ENCODE peak calls at places on chromosomes 2 and 18, in six cellular contexts. P is dorsolateral prefrontal cortex, J is epithelial cell of esophagus, N is fibroblast of mammary gland, Y is lower leg skin, A is kidney epithelial cell. E is an unnamed sample.
A peak's percentile ranks its signal among the peaks of the same experiment; 100 is the strongest.

GRCh38 chr2:191976436-191976835 is 129.5 kb upstream of the CAVIN2 start:
- DNase-seq in P (no peak), J (no peak), N (peak; percentile 73), Y (no peak), A (peak; percentile 57), E (no peak)

GRCh38 chr2:47072018-47072691 is 83.0 kb downstream of the STPG4 start:
- DNase-seq in P (peak; percentile 93), J (no peak), N (peak; percentile 99), Y (peak; percentile 71), A (peak; percentile 70), E (no peak)

GRCh38 chr2:168457177-168457905 is 1.3 kb downstream of the CERS6 start:
- DNase-seq in P (no peak), J (peak; percentile 24), N (no peak), Y (no peak), A (no peak), E (no peak)

GRCh38 chr2:39405364-39405763 is 31.7 kb downstream of the MAP4K3 start:
- DNase-seq in P (no peak), J (peak; percentile 98), N (no peak), Y (no peak), A (no peak), E (no peak)

GRCh38 chr2:203972066-203972465 is 35.5 kb downstream of the ICOS start:
- DNase-seq in P (no peak), J (no peak), N (no peak), Y (no peak), A (no peak), E (no peak)

GRCh38 chr18:69705987-69706386 is 241.7 kb downstream of the CD226 start:
- DNase-seq in P (no peak), J (peak; percentile 2), N (no peak), Y (no peak), A (no peak), E (no peak)

GRCh38 chr2:99471635-99472326 is 18.0 kb downstream of the REV1 start:
- DNase-seq in P (no peak), J (peak; percentile 92), N (no peak), Y (no peak), A (no peak), E (no peak)

GRCh38 chr2:68464651-68465050 is 2.4 kb downstream of the FBXO48 start:
- DNase-seq in P (no peak), J (no peak), N (no peak), Y (no peak), A (no peak), E (no peak)

GRCh38 chr18:49725809-49726514 is 87.4 kb downstream of the ACAA2 start:
- DNase-seq in P (no peak), J (peak; percentile 64), N (peak; percentile 100), Y (peak; percentile 50), A (peak; percentile 89), E (peak; percentile 93)

GRCh38 chr2:101140978-101141655 is 10.1 kb downstream of the TBC1D8 start:
- DNase-seq in P (no peak), J (peak; percentile 78), N (peak; percentile 45), Y (no peak), A (no peak), E (no peak)

GRCh38 chr18:5895886-5896740 is 791 bp upstream of the TMEM200C start:
- DNase-seq in P (peak; percentile 21), J (no peak), N (no peak), Y (no peak), A (no peak), E (no peak)

GRCh38 chr2:59732861-59733603 is 820.4 kb downstream of the BCL11A start:
- DNase-seq in P (no peak), J (no peak), N (no peak), Y (no peak), A (no peak), E (no peak)

GRCh38 chr2:224136394-224136793 is 97.3 kb upstream of the SERPINE2 start:
- DNase-seq in P (no peak), J (no peak), N (no peak), Y (no peak), A (no peak), E (no peak)

GRCh38 chr2:234421-234820 is 29.4 kb downstream of the SH3YL1 start:
- DNase-seq in P (no peak), J (no peak), N (no peak), Y (no peak), A (no peak), E (no peak)

GRCh38 chr2:232903989-232904388 is 33.9 kb downstream of the SNORC start:
- DNase-seq in P (no peak), J (no peak), N (no peak), Y (no peak), A (no peak), E (no peak)

GRCh38 chr2:174919886-174920595 is 85.1 kb downstream of the CHN1 start:
- DNase-seq in P (no peak), J (no peak), N (no peak), Y (no peak), A (no peak), E (no peak)

GRCh38 chr2:47225061-47225783 is 70.1 kb upstream of the STPG4 start:
- DNase-seq in P (no peak), J (peak; percentile 24), N (peak; percentile 86), Y (no peak), A (peak; percentile 80), E (no peak)

GRCh38 chr2:158300394-158300793 is 156.2 kb downstream of the CCDC148 start:
- DNase-seq in P (no peak), J (no peak), N (no peak), Y (no peak), A (no peak), E (no peak)

GRCh38 chr18:48028716-48029115 is 98.3 kb upstream of the SMAD2 start:
- DNase-seq in P (no peak), J (peak; percentile 62), N (no peak), Y (no peak), A (no peak), E (no peak)

GRCh38 chr2:60885683-60886082 is 4.3 kb downstream of the REL start:
- DNase-seq in P (no peak), J (peak; percentile 30), N (no peak), Y (no peak), A (no peak), E (no peak)
- H3K4me3 ChIP-seq in P (no peak overlapping the region), J (peak overlapping the region; percentile 79), N (no peak overlapping the region), Y (no peak overlapping the region), A (no peak overlapping the region), E (no peak overlapping the region)

DNA sequence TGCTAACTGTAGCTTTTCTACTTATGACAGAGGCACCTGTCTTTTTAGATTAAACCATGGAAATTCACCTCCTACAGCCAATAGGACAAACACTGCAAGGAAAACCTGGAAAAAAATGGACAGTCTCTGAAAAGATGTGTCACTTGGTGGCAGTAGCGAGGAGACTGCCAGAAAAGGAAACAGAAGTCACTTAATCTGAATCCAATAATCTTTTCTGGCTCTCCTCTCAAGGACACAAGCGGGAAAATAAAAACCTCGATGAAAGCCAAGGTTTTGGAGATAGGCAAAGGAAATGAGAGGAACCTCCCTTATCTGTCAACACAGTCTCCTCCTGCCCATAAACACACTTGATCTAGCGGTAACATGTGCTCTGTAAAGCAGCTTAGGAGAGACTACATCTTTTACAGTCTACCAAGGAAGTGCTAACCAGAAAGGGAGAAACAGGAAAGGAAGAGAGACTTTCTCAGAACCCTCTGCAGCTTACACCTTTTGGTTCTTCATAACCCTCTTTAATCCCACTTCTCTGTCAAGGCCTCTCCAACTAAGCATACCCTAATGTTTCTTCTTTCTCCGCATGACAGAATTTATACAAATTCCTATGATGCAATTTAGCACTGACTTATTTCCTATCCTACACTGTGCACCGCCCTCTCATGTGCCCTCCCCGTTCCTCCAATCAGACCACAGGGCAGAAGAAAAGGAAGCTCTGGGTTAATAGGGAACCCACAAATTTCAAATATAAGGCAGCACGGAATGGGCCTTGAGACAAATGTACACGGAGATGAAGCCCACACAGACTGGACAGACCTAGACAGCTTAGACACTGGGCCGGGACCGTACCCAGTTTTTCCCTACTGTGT is 52.8 kb downstream of the CLASP1 start:
- DNase-seq in P (peak; percentile 14), J (peak; percentile 49), N (peak; percentile 60), Y (peak; percentile 34), A (peak; percentile 43), E (no peak)
- TF ChIP-seq CTCF in P (peak; percentile 47), J (peak; percentile 58), N (peak; percentile 53), Y (no peak), A (peak; percentile 59), E (peak; percentile 35)

DNA sequence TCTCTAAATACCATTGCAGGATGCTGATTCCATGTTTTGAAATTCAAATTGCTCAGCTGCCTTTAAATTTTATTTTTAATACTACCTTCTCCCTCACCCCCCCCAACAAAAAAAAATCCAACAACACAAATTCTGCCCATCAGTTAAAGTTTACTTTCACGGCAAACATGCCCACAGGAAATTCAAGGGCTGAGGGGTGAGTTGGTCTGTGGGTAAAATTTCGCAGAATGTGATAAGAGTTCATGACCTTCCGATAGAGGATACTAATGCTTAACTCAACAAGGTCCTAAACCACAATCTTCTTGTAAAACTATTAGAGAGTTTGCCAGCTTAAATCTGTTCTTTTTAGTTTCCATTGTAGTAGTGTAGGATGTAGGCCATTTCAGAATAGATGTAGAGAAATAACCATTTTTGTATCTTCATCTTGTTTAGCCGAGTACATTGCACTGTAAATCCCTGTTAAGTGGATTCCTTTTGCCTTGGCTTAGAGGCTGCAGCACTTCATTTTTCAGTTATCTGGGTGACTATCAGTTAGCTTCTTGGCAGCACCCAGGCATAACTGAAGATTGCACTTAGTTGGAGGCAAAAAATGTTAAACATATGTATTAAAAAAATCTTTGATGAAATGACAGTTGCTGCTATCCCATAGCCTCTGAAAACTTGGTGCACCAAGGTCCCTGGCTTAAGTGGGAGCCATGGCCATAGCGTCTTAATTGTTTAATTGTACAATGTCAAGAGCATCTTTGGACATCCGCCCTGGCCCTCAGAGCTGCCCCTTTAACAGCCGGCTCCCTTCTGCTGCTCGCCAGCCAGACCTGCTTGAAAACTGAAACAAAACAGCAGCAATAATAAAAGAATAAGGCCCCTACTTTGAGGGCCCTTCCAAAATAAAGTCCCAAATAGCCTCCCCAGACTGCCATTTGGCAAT is 232.4 kb downstream of the HAUS1 start:
- DNase-seq in P (peak; percentile 59), J (no peak), N (no peak), Y (no peak), A (no peak), E (no peak)
- H3K4me3 ChIP-seq in P (peak overlapping the region; percentile 60), J (no peak overlapping the region), N (no peak overlapping the region), Y (no peak overlapping the region), A (no peak overlapping the region), E (no peak overlapping the region)

DNA sequence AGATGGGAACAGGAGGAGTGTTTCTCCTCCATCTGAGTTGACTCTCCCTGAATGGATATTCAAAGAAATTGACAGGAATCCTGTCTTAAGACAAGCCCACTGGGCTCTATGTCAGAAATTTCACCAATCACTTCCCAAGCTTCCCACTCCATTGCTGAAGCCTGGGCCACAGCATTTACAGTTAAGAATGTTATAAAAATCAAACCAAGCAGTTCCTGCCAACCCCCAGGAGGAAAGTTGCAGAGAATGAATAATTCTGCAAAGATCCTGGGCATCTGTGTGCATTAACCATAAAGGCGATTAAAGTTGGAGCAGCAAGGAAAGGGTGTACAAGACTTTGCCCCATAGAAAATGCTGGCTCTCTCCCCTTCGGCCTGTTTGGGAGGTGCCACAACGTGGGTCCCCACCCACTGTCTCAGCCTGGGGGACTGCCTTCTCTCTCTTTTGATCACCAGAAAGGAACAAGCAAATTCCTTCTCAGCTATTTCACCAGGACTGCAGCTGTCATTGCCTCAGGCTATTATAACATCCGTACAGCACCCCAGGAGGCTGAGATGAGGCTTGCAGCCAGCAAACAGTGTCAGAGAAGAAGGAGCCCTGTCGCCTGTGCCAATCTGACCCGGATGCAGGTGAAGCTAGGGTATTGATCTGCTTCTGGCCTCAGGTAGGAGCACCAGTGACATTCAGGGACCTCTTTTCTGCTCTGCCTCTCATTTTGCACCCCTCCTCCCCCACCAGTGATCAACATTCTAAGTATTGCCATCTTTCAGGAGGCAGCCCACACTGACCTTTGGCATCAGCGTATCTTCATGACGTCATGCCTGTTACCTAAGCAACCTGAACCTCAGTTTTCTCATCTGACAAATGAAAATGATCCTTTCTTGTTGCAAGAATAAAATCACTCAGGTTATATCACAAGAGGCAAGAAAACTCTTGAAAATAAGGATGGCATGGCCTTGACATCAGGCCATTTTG is 219.0 kb downstream of the SH3BP4 start:
- DNase-seq in P (no peak), J (peak; percentile 74), N (peak; percentile 79), Y (no peak), A (peak; percentile 54), E (peak; percentile 55)
- TF ChIP-seq CTCF in P (no peak), J (peak; percentile 43), N (peak; percentile 28), Y (no peak), A (peak; percentile 53), E (peak; percentile 51)

E was measured in AG04449.